ENCODE peak calls at places on chromosome 1, in four cellular contexts. Q, E, C and L are unnamed samples.

GRCh38 chr1:115838426-115838804 is 2.5 kb downstream of the NHLH2 start:
- DNase-seq in C (no peak), Q (no peak), E (no peak), L (no peak)

GRCh38 chr1:42982641-42983040 is 24.0 kb upstream of the SLC2A1 start:
- DNase-seq in C (no peak), Q (no peak), E (no peak), L (no peak)

GRCh38 chr1:213657879-213658278 is 329.9 kb upstream of the PROX1 start:
- DNase-seq in C (no peak), E (no peak), Q (no peak), L (no peak)

GRCh38 chr1:161913482-161914140 is 110.1 kb downstream of the OLFML2B start:
- DNase-seq in C (no peak), Q (no peak), E (peak), L (no peak)

GRCh38 chr1:117096871-117097842 is 24.4 kb downstream of the TRIM45 start:
- DNase-seq in C (no peak), Q (no peak), E (peak), L (no peak)

GRCh38 chr1:151998611-151999362 is 5.1 kb upstream of the S100A10 start:
- DNase-seq in E (no peak), C (no peak), Q (no peak), L (no peak)

GRCh38 chr1:68111804-68112436 is 61.5 kb upstream of the DIRAS3 start:
- DNase-seq in E (peak), C (peak), Q (no peak), L (no peak)

GRCh38 chr1:231193710-231194340 is 32.0 kb downstream of the TRIM67 start:
- DNase-seq in C (no peak), Q (no peak), E (no peak), L (peak)

GRCh38 chr1:12301518-12302237 is 71.8 kb downstream of the VPS13D start:
- DNase-seq in E (no peak), C (no peak), Q (no peak), L (no peak)

GRCh38 chr1:30061292-30062204 is 661.8 kb downstream of the MATN1 start:
- DNase-seq in Q (no peak), E (no peak), C (no peak), L (no peak)

GRCh38 chr1:172638885-172639831 is 19.7 kb upstream of the FASLG start:
- DNase-seq in C (no peak), E (peak), Q (peak), L (no peak)

GRCh38 chr1:13950637-13951036 is 250.6 kb downstream of the PRDM2 start:
- DNase-seq in E (no peak), Q (no peak), C (no peak), L (no peak)

GRCh38 chr1:198651685-198652400 is 13.0 kb downstream of the PTPRC start:
- DNase-seq in C (no peak), Q (no peak), E (no peak), L (no peak)

GRCh38 chr1:225691861-225692516 is 39.1 kb upstream of the ENAH start:
- DNase-seq in Q (no peak), C (no peak), E (peak), L (no peak)

GRCh38 chr1:161258439-161259386 is at the start of gene PCP4L1:
- DNase-seq in Q (peak), C (peak), E (peak), L (no peak)

GRCh38 chr1:46302091-46303037 is 1.1 kb downstream of the LRRC41 start:
- DNase-seq in C (peak), Q (peak), E (peak), L (peak)

GRCh38 chr1:158494737-158495136 is 22.7 kb downstream of the OR10R2 start:
- DNase-seq in C (no peak), E (no peak), Q (no peak), L (no peak)

GRCh38 chr1:158491372-158491771 is 19.4 kb downstream of the OR10R2 start:
- DNase-seq in E (no peak), C (no peak), Q (no peak), L (no peak)

DNA sequence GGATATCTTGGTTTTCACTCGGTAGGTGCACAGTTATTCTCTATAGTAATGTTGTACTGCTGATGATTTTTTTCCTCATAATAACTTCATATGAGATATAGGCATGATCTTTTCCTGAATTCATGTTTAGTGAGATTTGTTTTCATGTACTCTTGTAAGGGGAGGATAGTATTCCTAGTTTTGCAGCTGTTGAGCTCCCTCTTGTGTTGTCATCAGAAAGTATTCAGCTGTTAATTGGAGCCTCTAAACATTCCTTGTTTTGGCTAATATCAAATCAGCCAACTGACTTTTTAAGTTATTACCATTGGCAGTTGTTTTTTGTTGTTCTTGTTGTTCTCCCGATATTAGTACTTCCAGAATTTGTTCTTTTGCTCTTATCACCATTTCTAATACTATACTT is 24.4 kb downstream of the OR10R2 start:
- DNase-seq in C (no peak), Q (no peak), E (no peak), L (no peak)
- TF ChIP-seq CTCF in C (peak), Q (no peak), E (no peak), L (peak)

GRCh38 chr1:155717041-155717440 is 28.1 kb downstream of the DAP3 start:
- DNase-seq in C (no peak), E (no peak), Q (no peak), L (no peak)
- TF ChIP-seq CTCF in C (no peak), E (no peak), Q (no peak), L (no peak)

DNA sequence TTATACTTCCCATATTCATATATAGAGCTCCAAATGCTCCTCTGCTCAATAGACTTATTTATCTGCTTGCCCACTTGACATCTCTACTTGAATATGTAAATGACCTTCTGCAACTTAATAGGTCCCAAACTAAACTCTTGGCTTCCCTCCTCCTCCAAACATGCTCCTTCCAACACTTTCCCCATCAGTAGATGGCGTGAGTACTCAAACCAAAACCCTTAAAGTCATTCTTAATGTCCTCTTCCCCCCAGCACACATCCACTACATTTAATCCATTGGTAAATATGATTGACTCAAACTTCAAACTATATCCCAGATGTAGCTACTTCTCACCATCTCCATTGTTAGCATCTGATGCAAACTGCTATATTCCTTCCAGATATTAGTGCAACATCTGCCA is 48.5 kb upstream of the PBX1 start:
- DNase-seq in Q (no peak), E (peak), C (no peak), L (no peak)
- TF ChIP-seq CTCF in Q (no peak), E (peak), C (no peak), L (no peak)

GRCh38 chr1:155308493-155309422 is at the start of gene FDPS:
- DNase-seq in C (peak), Q (peak), E (peak), L (peak)
- TF ChIP-seq CTCF in C (peak), Q (no peak), E (no peak), L (no peak)